ENCODE peak calls at places on chromosomes 11 and 22, in four cellular contexts. C is right atrium auricular region, Z is HFF-Myc, R is BJ. B is an unnamed sample.

GRCh38 chr11:106461148-106461547 is 383.7 kb downstream of the AASDHPPT start:
- DNase-seq in R (no peak), Z (no peak), C (no peak), B (no peak)

GRCh38 chr11:17575431-17576425 is 28.7 kb downstream of the OTOG start:
- DNase-seq in Z (no peak), R (no peak), C (no peak), B (no peak)

GRCh38 chr11:65419773-65420481 is 2.7 kb upstream of the NEAT1 start:
- DNase-seq in R (peak), C (peak), Z (peak), B (peak)

GRCh38 chr11:73235236-73235786 is 17.2 kb downstream of the P2RY2 start:
- DNase-seq in R (no peak), Z (no peak), C (no peak), B (no peak)

GRCh38 chr11:48101044-48101733 is 115.4 kb upstream of the OR4B1 start:
- DNase-seq in R (no peak), C (no peak), Z (no peak), B (no peak)

GRCh38 chr11:859394-860131 is 16.9 kb downstream of the TSPAN4 start:
- DNase-seq in R (no peak), Z (no peak), C (peak), B (peak)

GRCh38 chr11:69381681-69382130 is 87.8 kb downstream of the MYEOV start:
- DNase-seq in Z (no peak), C (no peak), R (no peak), B (no peak)

GRCh38 chr11:72814831-72815618 is 814 bp downstream of the ATG16L2 start:
- DNase-seq in C (no peak), R (no peak), Z (no peak), B (no peak)

GRCh38 chr11:22539851-22540376 is 85.7 kb downstream of the FANCF start:
- DNase-seq in C (no peak), Z (peak), R (no peak), B (peak)

GRCh38 chr22:41920271-41920976 is 5.5 kb upstream of the SHISA8 start:
- DNase-seq in Z (no peak), C (no peak), R (no peak), B (no peak)

GRCh38 chr22:25779890-25780289 is 37.9 kb downstream of the MYO18B start:
- DNase-seq in C (no peak), Z (no peak), R (no peak), B (no peak)

GRCh38 chr11:33195391-33196190 is 34.3 kb upstream of the CSTF3 start:
- DNase-seq in R (no peak), Z (no peak), C (no peak), B (no peak)

GRCh38 chr11:47518212-47518959 is 34.5 kb downstream of the CELF1 start:
- DNase-seq in C (no peak), R (no peak), Z (no peak), B (no peak)

GRCh38 chr22:41237036-41237706 is 3.6 kb downstream of the CHADL start:
- DNase-seq in Z (no peak), C (no peak), R (no peak), B (no peak)

GRCh38 chr22:39900306-39901227 is at the start of gene GRAP2:
- DNase-seq in Z (no peak), C (no peak), R (no peak), B (no peak)

GRCh38 chr22:43230983-43231723 is 44.2 kb upstream of the TTLL12 start:
- DNase-seq in C (no peak), Z (peak), R (no peak), B (peak)

GRCh38 chr11:58471892-58472291 is 29.9 kb upstream of the OR5B12 start:
- DNase-seq in Z (no peak), R (no peak), C (no peak), B (no peak)

GRCh38 chr11:33445761-33446161 is 188.6 kb downstream of the HIPK3 start:
- DNase-seq in R (no peak), Z (no peak), C (no peak), B (peak)

GRCh38 chr11:132258865-132259264 is 888.5 kb downstream of the NTM start:
- DNase-seq in R (peak), C (no peak), Z (no peak), B (no peak)

GRCh38 chr11:72079776-72080325 is 491 bp downstream of the NUMA1 start:
- DNase-seq in C (no peak), R (no peak), Z (no peak), B (no peak)

GRCh38 chr11:8058216-8058615 is 22.8 kb upstream of the TUB start:
- DNase-seq in Z (no peak), R (no peak), C (peak), B (no peak)

GRCh38 chr11:96257036-96257435 is 86.0 kb downstream of the MAML2 start:
- DNase-seq in Z (no peak), R (no peak), C (no peak), B (no peak)

GRCh38 chr11:130426223-130427048 is 2.0 kb downstream of the ADAMTS8 start:
- DNase-seq in C (no peak), R (no peak), Z (no peak), B (no peak)

GRCh38 chr22:36914383-36914752 is 940 bp downstream of the CSF2RB start:
- DNase-seq in C (no peak), R (no peak), Z (no peak), B (no peak)

GRCh38 chr22:39348909-39349505 is 784 bp upstream of the SYNGR1 start:
- DNase-seq in Z (no peak), C (no peak), R (no peak), B (no peak)

GRCh38 chr11:111349191-111349695 is 29.8 kb downstream of the POU2AF1 start:
- DNase-seq in R (no peak), C (no peak), Z (no peak), B (no peak)
- TF ChIP-seq CTCF in R (no peak), C (no peak), Z (no peak), B (no peak)

DNA sequence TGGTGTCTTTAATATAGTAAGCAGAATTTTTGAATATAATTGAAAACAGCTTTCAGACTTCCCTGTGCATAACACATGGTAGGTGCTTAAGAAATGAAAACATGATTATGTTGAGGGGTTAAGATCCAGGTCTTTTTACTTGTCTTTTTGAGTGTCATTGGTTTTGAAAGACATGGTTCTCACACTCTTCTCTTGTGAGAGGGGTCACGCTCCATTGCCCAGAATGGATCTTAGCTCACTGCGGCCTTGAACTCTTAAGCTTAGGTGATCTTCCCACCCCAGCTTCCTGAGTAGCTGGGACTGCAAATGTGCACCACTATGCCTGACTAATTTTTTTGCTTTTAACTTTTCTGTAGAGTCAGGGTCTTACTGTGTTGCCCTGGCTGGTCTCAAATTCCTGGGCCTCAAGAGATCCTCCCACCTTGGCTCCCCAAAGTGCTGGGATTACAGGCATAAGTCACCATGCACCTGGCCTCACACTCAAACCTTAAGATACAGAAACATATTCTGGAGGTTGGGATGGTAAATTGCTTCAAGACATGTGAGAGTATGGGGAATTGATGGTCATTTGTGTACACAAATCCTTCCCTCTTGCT is 1.4 kb downstream of the SPCS2 start:
- DNase-seq in C (no peak), Z (no peak), R (no peak), B (no peak)
- H3K4me3 ChIP-seq in C (peak), Z (peak), R (peak), B (peak)

GRCh38 chr22:30307026-30307574 is 17.8 kb upstream of the CASTOR1 start:
- DNase-seq in Z (no peak), R (no peak), C (no peak), B (no peak)
- TF ChIP-seq CTCF in Z (no peak), R (no peak), C (no peak), B (no peak)

GRCh38 chr11:57306941-57307598 is 17.7 kb downstream of the TNKS1BP1 start:
- DNase-seq in Z (no peak), C (no peak), R (no peak), B (no peak)
- H3K4me3 ChIP-seq in Z (no peak), C (no peak), R (no peak), B (no peak)

B was measured in retinal pigment epithelial cell.